ENCODE peak calls at places on chromosome 15, in four cellular contexts. K is GM12865, H is psoas muscle, R is astrocyte of the hippocampus. N is an unnamed sample.

GRCh38 chr15:57138260-57138895 is 219.9 kb downstream of the TCF12 start:
- DNase-seq in K (peak), H (no peak), R (peak), N (no peak)

GRCh38 chr15:66545249-66545648 is 20.5 kb downstream of the LCTL start:
- DNase-seq in K (no peak), H (no peak), R (no peak), N (no peak)

GRCh38 chr15:40282870-40283614 is at the start of gene ANKRD63:
- DNase-seq in K (no peak), H (peak), R (no peak), N (peak)

GRCh38 chr15:78617131-78617915 is 3.5 kb downstream of the CHRNA3 start:
- DNase-seq in K (no peak), H (no peak), R (no peak), N (no peak)

GRCh38 chr15:36777941-36778340 is 198.5 kb downstream of the CDIN1 start:
- DNase-seq in K (no peak), H (no peak), R (peak), N (no peak)

GRCh38 chr15:54282228-54282836 is 304.1 kb downstream of the UNC13C start:
- DNase-seq in K (no peak), H (no peak), R (no peak), N (no peak)

GRCh38 chr15:31280037-31280830 is 46.4 kb upstream of the KLF13 start:
- DNase-seq in K (no peak), H (no peak), R (peak), N (no peak)

GRCh38 chr15:64813075-64813474 is 12.4 kb downstream of the PIF1 start:
- DNase-seq in K (peak), H (no peak), R (peak), N (peak)

GRCh38 chr15:25416693-25417092 is 22.1 kb downstream of the UBE3A start:
- DNase-seq in K (peak), H (no peak), R (peak), N (no peak)

GRCh38 chr15:25717861-25718504 is 145.1 kb downstream of the ATP10A start:
- DNase-seq in K (no peak), H (no peak), R (peak), N (no peak)

GRCh38 chr15:69468241-69469121 is 15.9 kb downstream of the RPLP1 start:
- DNase-seq in K (peak), H (no peak), R (peak), N (no peak)

GRCh38 chr15:38071211-38071972 is 137.0 kb downstream of the TMCO5A start:
- DNase-seq in K (no peak), H (no peak), R (no peak), N (no peak)

GRCh38 chr15:82540055-82540983 is at the start of gene RPS17:
- DNase-seq in K (peak), H (peak), R (peak), N (peak)

GRCh38 chr15:63974036-63974435 is 72.2 kb downstream of the DAPK2 start:
- DNase-seq in K (no peak), H (no peak), R (no peak), N (no peak)

GRCh38 chr15:31323627-31324026 is 3.0 kb upstream of the KLF13 start:
- DNase-seq in K (peak), H (no peak), R (no peak), N (no peak)

GRCh38 chr15:34367128-34368081 is at the start of gene LPCAT4:
- DNase-seq in K (peak), H (peak), R (peak), N (peak)

GRCh38 chr15:39963806-39964205 is 29.9 kb downstream of the EIF2AK4 start:
- DNase-seq in K (no peak), H (no peak), R (no peak), N (no peak)

GRCh38 chr15:50828610-50829206 is 63.2 kb upstream of the SPPL2A start:
- DNase-seq in K (no peak), H (peak), R (peak), N (no peak)

GRCh38 chr15:88637436-88637835 is 1.4 kb upstream of the ISG20 start:
- DNase-seq in K (no peak), H (no peak), R (no peak), N (no peak)

GRCh38 chr15:89119489-89120478 is 31.5 kb downstream of the ABHD2 start:
- DNase-seq in K (no peak), H (no peak), R (peak), N (no peak)

GRCh38 chr15:48001393-48002059 is 119.3 kb upstream of the SLC24A5 start:
- DNase-seq in K (peak), H (no peak), R (no peak), N (no peak)

GRCh38 chr15:52331490-52332240 is 36.1 kb upstream of the MYO5C start:
- DNase-seq in K (peak), H (no peak), R (peak), N (no peak)

GRCh38 chr15:72034859-72035650 is 82.9 kb downstream of the MYO9A start:
- DNase-seq in K (no peak), H (no peak), R (no peak), N (no peak)

GRCh38 chr15:59258317-59258716 is 51.7 kb downstream of the LDHAL6B start:
- DNase-seq in K (no peak), H (no peak), R (no peak), N (no peak)

GRCh38 chr15:56839641-56840040 is 78.8 kb upstream of the TCF12 start:
- DNase-seq in K (no peak), H (no peak), R (no peak), N (no peak)

GRCh38 chr15:91759560-91759959 is 93.9 kb upstream of the SLCO3A1 start:
- DNase-seq in K (no peak), H (no peak), R (no peak), N (no peak)

GRCh38 chr15:91529534-91529933 is 324.0 kb upstream of the SLCO3A1 start:
- DNase-seq in K (no peak), H (no peak), R (no peak), N (no peak)

GRCh38 chr15:64875641-64876223 is 34.0 kb downstream of the PLEKHO2 start:
- DNase-seq in K (no peak), H (no peak), R (no peak), N (no peak)

GRCh38 chr15:65084500-65085206 is 8.1 kb downstream of the KBTBD13 start:
- DNase-seq in K (no peak), H (no peak), R (no peak), N (no peak)

GRCh38 chr15:100902436-100903190 is 16.5 kb upstream of the LRRK1 start:
- DNase-seq in K (peak), H (peak), R (no peak), N (peak)

GRCh38 chr15:69154684-69155083 is 5.8 kb upstream of the GLCE start:
- DNase-seq in K (no peak), H (no peak), R (peak), N (no peak)

GRCh38 chr15:39095218-39095879 is 485.5 kb upstream of the THBS1 start:
- DNase-seq in K (no peak), H (no peak), R (peak), N (no peak)

GRCh38 chr15:58985443-58985842 is 2.0 kb upstream of the RNF111 start:
- DNase-seq in K (no peak), H (peak), R (no peak), N (peak)

GRCh38 chr15:66565731-66566130 is at the start of gene LCTL:
- DNase-seq in K (no peak), H (no peak), R (peak), N (no peak)

GRCh38 chr15:50685976-50686467 is 575 bp downstream of the TRPM7 start:
- DNase-seq in K (peak), H (peak), R (peak), N (peak)

GRCh38 chr15:73321496-73322344 is 47.0 kb downstream of the HCN4 start:
- DNase-seq in K (no peak), H (no peak), R (no peak), N (peak)

GRCh38 chr15:77037475-77038209 is 33.3 kb downstream of the TSPAN3 start:
- DNase-seq in K (no peak), H (no peak), R (no peak), N (peak)

GRCh38 chr15:44662478-44663409 is 718 bp downstream of the SPG11 start:
- DNase-seq in K (peak), H (peak), R (peak), N (peak)

GRCh38 chr15:67066041-67067021 is 929 bp downstream of the SMAD3 start:
- DNase-seq in K (peak), H (no peak), R (peak), N (peak)